ENCODE peak calls at places on chromosome 14, in eight cellular contexts. One of them, this sample, is unnamed.

GRCh38 chr14:68794856-68795601 is 2.2 kb upstream of the ZFP36L1 start:
- DNase-seq in WERI-Rb-1: no peak
- DNase-seq in KG1: no peak
- DNase-seq in NCI-H146: no peak
- DNase-seq in iPS-NIHi11: peak
- DNase-seq in GM23338: peak
- DNase-seq in hepatic stellate cell: peak
- DNase-seq in thyroid gland: peak
- DNase-seq in this sample: peak

GRCh38 chr14:34098985-34099349 is 148.1 kb upstream of the EGLN3 start:
- DNase-seq in WERI-Rb-1: no peak
- DNase-seq in iPS-NIHi11: no peak
- DNase-seq in GM23338: no peak
- DNase-seq in KG1: no peak
- DNase-seq in hepatic stellate cell: no peak
- DNase-seq in thyroid gland: no peak
- DNase-seq in NCI-H146: no peak
- DNase-seq in this sample: no peak

GRCh38 chr14:99654235-99655000 is 9.5 kb downstream of the HHIPL1 start:
- DNase-seq in GM23338: peak
- DNase-seq in NCI-H146: no peak
- DNase-seq in WERI-Rb-1: peak
- DNase-seq in iPS-NIHi11: no peak
- DNase-seq in hepatic stellate cell: peak
- DNase-seq in KG1: no peak
- DNase-seq in thyroid gland: peak
- DNase-seq in this sample: no peak

GRCh38 chr14:21023817-21024667 is 819 bp downstream of the NDRG2 start:
- DNase-seq in NCI-H146: no peak
- DNase-seq in KG1: no peak
- DNase-seq in iPS-NIHi11: no peak
- DNase-seq in hepatic stellate cell: no peak
- DNase-seq in WERI-Rb-1: no peak
- DNase-seq in GM23338: peak
- DNase-seq in thyroid gland: no peak
- DNase-seq in this sample: no peak

GRCh38 chr14:65491274-65491673 is 78.7 kb downstream of the FUT8 start:
- DNase-seq in iPS-NIHi11: no peak
- DNase-seq in WERI-Rb-1: no peak
- DNase-seq in thyroid gland: no peak
- DNase-seq in KG1: no peak
- DNase-seq in hepatic stellate cell: no peak
- DNase-seq in GM23338: no peak
- DNase-seq in NCI-H146: no peak
- DNase-seq in this sample: no peak

GRCh38 chr14:64971452-64971889 is 665 bp downstream of the RAB15 start:
- DNase-seq in WERI-Rb-1: no peak
- DNase-seq in KG1: no peak
- DNase-seq in hepatic stellate cell: no peak
- DNase-seq in NCI-H146: no peak
- DNase-seq in thyroid gland: no peak
- DNase-seq in GM23338: peak
- DNase-seq in iPS-NIHi11: no peak
- DNase-seq in this sample: no peak

GRCh38 chr14:82855912-82856381 is 1322.3 kb upstream of the SEL1L start:
- DNase-seq in NCI-H146: peak
- DNase-seq in thyroid gland: no peak
- DNase-seq in GM23338: peak
- DNase-seq in WERI-Rb-1: no peak
- DNase-seq in iPS-NIHi11: peak
- DNase-seq in KG1: peak
- DNase-seq in hepatic stellate cell: no peak
- DNase-seq in this sample: no peak

GRCh38 chr14:104263671-104264358 is 125.4 kb downstream of the KIF26A start:
- DNase-seq in WERI-Rb-1: peak
- DNase-seq in iPS-NIHi11: no peak
- DNase-seq in GM23338: no peak
- DNase-seq in hepatic stellate cell: no peak
- DNase-seq in thyroid gland: no peak
- DNase-seq in NCI-H146: peak
- DNase-seq in KG1: no peak
- DNase-seq in this sample: no peak

GRCh38 chr14:100076630-100077029 is 11.4 kb downstream of the EVL start:
- DNase-seq in iPS-NIHi11: no peak
- DNase-seq in GM23338: no peak
- DNase-seq in hepatic stellate cell: peak
- DNase-seq in thyroid gland: no peak
- DNase-seq in WERI-Rb-1: peak
- DNase-seq in KG1: no peak
- DNase-seq in NCI-H146: no peak
- DNase-seq in this sample: no peak

GRCh38 chr14:104458845-104459244 is 120.7 kb upstream of the C14orf180 start:
- DNase-seq in iPS-NIHi11: no peak
- DNase-seq in GM23338: no peak
- DNase-seq in KG1: no peak
- DNase-seq in WERI-Rb-1: no peak
- DNase-seq in thyroid gland: no peak
- DNase-seq in hepatic stellate cell: no peak
- DNase-seq in NCI-H146: no peak
- DNase-seq in this sample: no peak

GRCh38 chr14:34000396-34000795 is 49.5 kb upstream of the EGLN3 start:
- DNase-seq in NCI-H146: no peak
- DNase-seq in GM23338: no peak
- DNase-seq in KG1: no peak
- DNase-seq in thyroid gland: no peak
- DNase-seq in iPS-NIHi11: no peak
- DNase-seq in WERI-Rb-1: no peak
- DNase-seq in hepatic stellate cell: no peak
- DNase-seq in this sample: no peak

GRCh38 chr14:31042300-31042699 is 16.1 kb upstream of the STRN3 start:
- DNase-seq in GM23338: no peak
- DNase-seq in thyroid gland: no peak
- DNase-seq in KG1: no peak
- DNase-seq in iPS-NIHi11: no peak
- DNase-seq in WERI-Rb-1: no peak
- DNase-seq in NCI-H146: no peak
- DNase-seq in hepatic stellate cell: no peak
- DNase-seq in this sample: no peak

GRCh38 chr14:30005114-30005698 is 77.6 kb upstream of the PRKD1 start:
- DNase-seq in WERI-Rb-1: peak
- DNase-seq in thyroid gland: no peak
- DNase-seq in iPS-NIHi11: peak
- DNase-seq in GM23338: peak
- DNase-seq in hepatic stellate cell: peak
- DNase-seq in KG1: no peak
- DNase-seq in NCI-H146: peak
- DNase-seq in this sample: peak

GRCh38 chr14:94904636-94905035 is 134.7 kb upstream of the GSC start:
- DNase-seq in WERI-Rb-1: no peak
- DNase-seq in GM23338: peak
- DNase-seq in NCI-H146: no peak
- DNase-seq in KG1: no peak
- DNase-seq in thyroid gland: no peak
- DNase-seq in iPS-NIHi11: no peak
- DNase-seq in hepatic stellate cell: peak
- DNase-seq in this sample: no peak

GRCh38 chr14:95679148-95679547 is 7.1 kb upstream of the TCL1B start:
- DNase-seq in thyroid gland: no peak
- DNase-seq in WERI-Rb-1: no peak
- DNase-seq in hepatic stellate cell: no peak
- DNase-seq in NCI-H146: peak
- DNase-seq in iPS-NIHi11: no peak
- DNase-seq in KG1: no peak
- DNase-seq in GM23338: no peak
- DNase-seq in this sample: no peak

GRCh38 chr14:51938137-51938536 is 51.2 kb upstream of the RTRAF start:
- DNase-seq in hepatic stellate cell: no peak
- DNase-seq in iPS-NIHi11: no peak
- DNase-seq in WERI-Rb-1: no peak
- DNase-seq in NCI-H146: no peak
- DNase-seq in KG1: no peak
- DNase-seq in thyroid gland: no peak
- DNase-seq in GM23338: no peak
- DNase-seq in this sample: no peak

GRCh38 chr14:91229743-91230200 is 14.7 kb downstream of the GPR68 start:
- DNase-seq in GM23338: no peak
- DNase-seq in hepatic stellate cell: peak
- DNase-seq in KG1: peak
- DNase-seq in NCI-H146: no peak
- DNase-seq in WERI-Rb-1: no peak
- DNase-seq in iPS-NIHi11: no peak
- DNase-seq in thyroid gland: no peak
- DNase-seq in this sample: no peak

GRCh38 chr14:100106260-100106659 is 41.0 kb downstream of the EVL start:
- DNase-seq in NCI-H146: no peak
- DNase-seq in GM23338: no peak
- DNase-seq in iPS-NIHi11: no peak
- DNase-seq in KG1: no peak
- DNase-seq in WERI-Rb-1: no peak
- DNase-seq in thyroid gland: no peak
- DNase-seq in hepatic stellate cell: no peak
- DNase-seq in this sample: no peak

GRCh38 chr14:65080954-65081747 is 21.2 kb downstream of the MAX start:
- DNase-seq in GM23338: no peak
- DNase-seq in thyroid gland: no peak
- DNase-seq in hepatic stellate cell: peak
- DNase-seq in NCI-H146: no peak
- DNase-seq in WERI-Rb-1: no peak
- DNase-seq in KG1: no peak
- DNase-seq in iPS-NIHi11: no peak
- DNase-seq in this sample: no peak

GRCh38 chr14:79016828-79017505 is 846.8 kb downstream of the NRXN3 start:
- DNase-seq in GM23338: no peak
- DNase-seq in KG1: no peak
- DNase-seq in thyroid gland: no peak
- DNase-seq in WERI-Rb-1: no peak
- DNase-seq in iPS-NIHi11: no peak
- DNase-seq in hepatic stellate cell: peak
- DNase-seq in NCI-H146: no peak
- DNase-seq in this sample: no peak

GRCh38 chr14:100142073-100143040 is 17.1 kb downstream of the DEGS2 start:
- DNase-seq in GM23338: no peak
- DNase-seq in KG1: no peak
- DNase-seq in hepatic stellate cell: no peak
- DNase-seq in WERI-Rb-1: no peak
- DNase-seq in iPS-NIHi11: no peak
- DNase-seq in thyroid gland: peak
- DNase-seq in NCI-H146: no peak
- DNase-seq in this sample: no peak

GRCh38 chr14:72810201-72810600 is 83.7 kb downstream of the DPF3 start:
- DNase-seq in KG1: no peak
- DNase-seq in WERI-Rb-1: no peak
- DNase-seq in NCI-H146: no peak
- DNase-seq in thyroid gland: no peak
- DNase-seq in hepatic stellate cell: no peak
- DNase-seq in iPS-NIHi11: no peak
- DNase-seq in GM23338: no peak
- DNase-seq in this sample: no peak

GRCh38 chr14:50083467-50084337 is 32.7 kb downstream of the VCPKMT start:
- DNase-seq in WERI-Rb-1: no peak
- DNase-seq in hepatic stellate cell: no peak
- DNase-seq in NCI-H146: no peak
- DNase-seq in GM23338: no peak
- DNase-seq in iPS-NIHi11: no peak
- DNase-seq in KG1: no peak
- DNase-seq in thyroid gland: no peak
- DNase-seq in this sample: no peak

GRCh38 chr14:69964841-69965240 is 85.6 kb downstream of the SMOC1 start:
- DNase-seq in NCI-H146: no peak
- DNase-seq in WERI-Rb-1: no peak
- DNase-seq in iPS-NIHi11: no peak
- DNase-seq in KG1: no peak
- DNase-seq in GM23338: no peak
- DNase-seq in thyroid gland: no peak
- DNase-seq in hepatic stellate cell: no peak
- DNase-seq in this sample: no peak

GRCh38 chr14:54483073-54483745 is 5.6 kb downstream of the GMFB start:
- DNase-seq in NCI-H146: no peak
- DNase-seq in thyroid gland: no peak
- DNase-seq in WERI-Rb-1: no peak
- DNase-seq in KG1: no peak
- DNase-seq in iPS-NIHi11: no peak
- DNase-seq in hepatic stellate cell: no peak
- DNase-seq in GM23338: no peak
- DNase-seq in this sample: no peak

GRCh38 chr14:52025952-52026510 is 36.7 kb downstream of the RTRAF start:
- DNase-seq in WERI-Rb-1: no peak
- DNase-seq in thyroid gland: no peak
- DNase-seq in NCI-H146: no peak
- DNase-seq in KG1: no peak
- DNase-seq in hepatic stellate cell: no peak
- DNase-seq in GM23338: no peak
- DNase-seq in iPS-NIHi11: no peak
- DNase-seq in this sample: no peak

GRCh38 chr14:58772814-58773620 is 135.3 kb downstream of the DACT1 start:
- DNase-seq in NCI-H146: peak
- DNase-seq in WERI-Rb-1: peak
- DNase-seq in thyroid gland: no peak
- DNase-seq in KG1: no peak
- DNase-seq in hepatic stellate cell: no peak
- DNase-seq in GM23338: peak
- DNase-seq in iPS-NIHi11: peak
- DNase-seq in this sample: peak

GRCh38 chr14:69708586-69709169 is 58.3 kb upstream of the SRSF5 start:
- DNase-seq in hepatic stellate cell: no peak
- DNase-seq in NCI-H146: peak
- DNase-seq in GM23338: peak
- DNase-seq in WERI-Rb-1: peak
- DNase-seq in iPS-NIHi11: no peak
- DNase-seq in thyroid gland: no peak
- DNase-seq in KG1: no peak
- DNase-seq in this sample: peak

GRCh38 chr14:50403433-50403832 is 6.8 kb upstream of the CDKL1 start:
- DNase-seq in KG1: no peak
- DNase-seq in GM23338: no peak
- DNase-seq in WERI-Rb-1: no peak
- DNase-seq in thyroid gland: no peak
- DNase-seq in NCI-H146: no peak
- DNase-seq in hepatic stellate cell: peak
- DNase-seq in iPS-NIHi11: no peak
- DNase-seq in this sample: no peak

GRCh38 chr14:91143862-91144261 is 30.0 kb downstream of the DGLUCY start:
- DNase-seq in NCI-H146: no peak
- DNase-seq in hepatic stellate cell: no peak
- DNase-seq in thyroid gland: peak
- DNase-seq in KG1: no peak
- DNase-seq in WERI-Rb-1: no peak
- DNase-seq in iPS-NIHi11: no peak
- DNase-seq in GM23338: no peak
- DNase-seq in this sample: no peak

GRCh38 chr14:104547310-104547997 is 32.1 kb upstream of the C14orf180 start:
- DNase-seq in thyroid gland: no peak
- DNase-seq in hepatic stellate cell: no peak
- DNase-seq in iPS-NIHi11: peak
- DNase-seq in WERI-Rb-1: no peak
- DNase-seq in NCI-H146: no peak
- DNase-seq in KG1: no peak
- DNase-seq in GM23338: no peak
- DNase-seq in this sample: no peak

GRCh38 chr14:44767646-44768173 is 194.0 kb downstream of the KLHL28 start:
- DNase-seq in NCI-H146: peak
- DNase-seq in hepatic stellate cell: no peak
- DNase-seq in thyroid gland: no peak
- DNase-seq in KG1: no peak
- DNase-seq in GM23338: no peak
- DNase-seq in WERI-Rb-1: no peak
- DNase-seq in iPS-NIHi11: no peak
- DNase-seq in this sample: peak

GRCh38 chr14:96626916-96627315 is 124.7 kb downstream of the PAPOLA start:
- DNase-seq in WERI-Rb-1: no peak
- DNase-seq in hepatic stellate cell: no peak
- DNase-seq in thyroid gland: no peak
- DNase-seq in iPS-NIHi11: no peak
- DNase-seq in GM23338: no peak
- DNase-seq in KG1: no peak
- DNase-seq in NCI-H146: no peak
- DNase-seq in this sample: no peak

GRCh38 chr14:96502621-96503251 is 554 bp downstream of the PAPOLA start:
- DNase-seq in thyroid gland: peak
- DNase-seq in NCI-H146: peak
- DNase-seq in KG1: no peak
- DNase-seq in hepatic stellate cell: peak
- DNase-seq in iPS-NIHi11: peak
- DNase-seq in WERI-Rb-1: peak
- DNase-seq in GM23338: peak
- DNase-seq in this sample: peak